ENCODE peak calls at places on chromosomes 13 and 19, in four cellular contexts. O is HTR-8/SVneo, A is kidney epithelial cell, K is ovary. Q is an unnamed sample.

GRCh38 chr19:3710265-3710812 is 2.2 kb downstream of the TJP3 start:
- DNase-seq in A (no peak), K (no peak), O (no peak), Q (peak)

GRCh38 chr19:17762505-17763229 is 11.4 kb downstream of the FCHO1 start:
- DNase-seq in K (no peak), O (no peak), A (no peak), Q (peak)

GRCh38 chr13:24693862-24694471 is 13.8 kb downstream of the ATP12A start:
- DNase-seq in O (peak), A (no peak), K (no peak), Q (no peak)

GRCh38 chr13:80716610-80717081 is 375.7 kb upstream of the SPRY2 start:
- DNase-seq in K (peak), O (no peak), A (no peak), Q (no peak)

GRCh38 chr19:12745166-12745897 is 6.3 kb upstream of the BEST2 start:
- DNase-seq in K (no peak), A (no peak), O (no peak), Q (no peak)

GRCh38 chr19:15283141-15283885 is 49.0 kb downstream of the BRD4 start:
- DNase-seq in O (no peak), A (no peak), K (no peak), Q (no peak)

GRCh38 chr19:2616741-2617392 is 85.6 kb downstream of the GNG7 start:
- DNase-seq in O (no peak), A (no peak), K (no peak), Q (peak)

GRCh38 chr19:56223481-56223880 is 21.4 kb downstream of the ZSCAN5C start:
- DNase-seq in K (no peak), O (no peak), A (no peak), Q (no peak)

GRCh38 chr19:2428756-2429711 is 1.6 kb upstream of the TIMM13 start:
- DNase-seq in A (no peak), K (peak), O (no peak), Q (no peak)

GRCh38 chr19:40465781-40466218 is 255 bp upstream of the BLVRB start:
- DNase-seq in K (peak), O (peak), A (peak), Q (peak)